ENCODE peak calls at places on chromosome 17, in seven cellular contexts. C is cerebellum, B is HS-5, E is NCI-H1092 treated with DMSO at 0.1 percent for 48 hours, L is NCI-H1930, Z is tibial artery, F is lung microvascular endothelial cell. T is an unnamed sample.
A peak's percentile ranks its signal among the peaks of the same experiment; 100 is the strongest.

GRCh38 chr17:80950466-80951120 is 41.0 kb upstream of the CHMP6 start:
- DNase-seq in Z (peak; percentile 54), L (no peak), E (no peak), B (no peak), F (no peak), C (no peak), T (no peak)

GRCh38 chr17:37373530-37374159 is 2.1 kb upstream of the C17orf78 start:
- DNase-seq in L (peak; percentile 71), Z (peak; percentile 73), F (peak; percentile 90), E (peak; percentile 69), C (peak; percentile 82), B (peak; percentile 60), T (peak; percentile 79)

GRCh38 chr17:42920922-42921321 is 20.3 kb downstream of the G6PC1 start:
- DNase-seq in F (peak; percentile 52), C (no peak), E (peak; percentile 72), Z (no peak), L (no peak), B (no peak), T (peak; percentile 8)

GRCh38 chr17:9266031-9266680 is 244.8 kb downstream of the NTN1 start:
- DNase-seq in F (no peak), L (no peak), Z (no peak), C (no peak), E (no peak), B (no peak), T (no peak)

GRCh38 chr17:35984140-35984539 is 2.4 kb downstream of the CCL14 start:
- DNase-seq in B (no peak), F (no peak), C (no peak), Z (no peak), E (no peak), L (no peak), T (no peak)

GRCh38 chr17:2023692-2024571 is 1.2 kb downstream of the RTN4RL1 start:
- DNase-seq in L (peak; percentile 36), B (no peak), F (peak; percentile 72), Z (peak; percentile 78), C (peak; percentile 67), E (peak; percentile 7), T (no peak)

GRCh38 chr17:53571342-53571741 is 251.4 kb upstream of the KIF2B start:
- DNase-seq in C (no peak), E (no peak), L (no peak), B (no peak), F (peak; percentile 16), Z (no peak), T (peak; percentile 23)

GRCh38 chr17:3890893-3891219 is 2.0 kb downstream of the CAMKK1 start:
- DNase-seq in Z (no peak), C (no peak), L (no peak), B (no peak), F (no peak), E (peak; percentile 49), T (no peak)

GRCh38 chr17:7294614-7295153 is at the start of gene YBX2:
- DNase-seq in C (peak; percentile 83), E (peak; percentile 77), F (peak; percentile 56), B (no peak), L (peak; percentile 88), Z (no peak), T (no peak)

GRCh38 chr17:56781944-56782737 is 51.6 kb downstream of the C17orf67 start:
- DNase-seq in B (no peak), L (no peak), E (no peak), F (no peak), Z (no peak), C (no peak), T (no peak)

GRCh38 chr17:66636111-66636510 is 198.8 kb upstream of the CACNG5 start:
- DNase-seq in C (no peak), B (no peak), F (no peak), Z (no peak), E (no peak), L (no peak), T (peak; percentile 57)

GRCh38 chr17:49180998-49181635 is 29.3 kb downstream of the GNGT2 start:
- DNase-seq in L (no peak), B (no peak), C (no peak), E (no peak), F (no peak), Z (no peak), T (no peak)

GRCh38 chr17:47388825-47389224 is 65.1 kb downstream of the EFCAB13 start:
- DNase-seq in F (no peak), Z (no peak), E (no peak), L (no peak), B (no peak), C (no peak), T (no peak)

GRCh38 chr17:40956401-40957254 is 10.1 kb downstream of the KRT39 start:
- DNase-seq in L (no peak), E (no peak), Z (no peak), B (peak; percentile 96), C (no peak), F (no peak), T (peak; percentile 94)

GRCh38 chr17:78403822-78404221 is 25.4 kb downstream of the PGS1 start:
- DNase-seq in C (no peak), F (no peak), E (no peak), B (no peak), L (no peak), Z (no peak), T (no peak)

GRCh38 chr17:2947996-2948550 is 115.3 kb downstream of the OR1D5 start:
- DNase-seq in Z (peak; percentile 61), L (no peak), E (no peak), F (no peak), B (no peak), C (no peak), T (no peak)

GRCh38 chr17:5695480-5695879 is 111.2 kb upstream of the NLRP1 start:
- DNase-seq in L (no peak), C (no peak), B (no peak), F (no peak), Z (no peak), E (no peak), T (no peak)

GRCh38 chr17:73265646-73266640 is 4.3 kb upstream of the CPSF4L start:
- DNase-seq in C (no peak), L (no peak), E (no peak), Z (no peak), F (no peak), B (no peak), T (peak; percentile 34)

GRCh38 chr17:58277107-58277506 is 3.6 kb downstream of the MPO start:
- DNase-seq in C (no peak), L (no peak), B (no peak), Z (no peak), F (peak; percentile 17), E (no peak), T (no peak)

GRCh38 chr17:1485748-1486376 is 6.6 kb downstream of the MYO1C start:
- DNase-seq in F (peak; percentile 73), C (peak; percentile 45), L (no peak), Z (peak; percentile 89), E (no peak), B (no peak), T (no peak)

GRCh38 chr17:21286066-21286770 is 1.7 kb downstream of the MAP2K3 start:
- DNase-seq in Z (peak; percentile 98), F (peak; percentile 94), B (peak; percentile 91), C (no peak), L (no peak), E (peak; percentile 53), T (peak; percentile 97)

GRCh38 chr17:48002920-48003685 is 32.2 kb downstream of the CDK5RAP3 start:
- DNase-seq in C (no peak), Z (no peak), E (peak; percentile 86), B (no peak), L (peak; percentile 60), F (no peak), T (no peak)

GRCh38 chr17:72192409-72193192 is 71.8 kb downstream of the SOX9 start:
- DNase-seq in E (no peak), F (no peak), L (no peak), B (peak; percentile 74), C (no peak), Z (peak; percentile 71), T (peak; percentile 58)

GRCh38 chr17:76772842-76773521 is 35.1 kb downstream of the MFSD11 start:
- DNase-seq in F (peak; percentile 60), Z (no peak), E (no peak), B (peak; percentile 77), L (no peak), C (no peak), T (peak; percentile 92)

GRCh38 chr17:48054238-48055185 is 6.4 kb downstream of the NFE2L1 start:
- DNase-seq in L (peak; percentile 40), B (no peak), F (peak; percentile 57), Z (peak; percentile 88), E (peak; percentile 93), C (peak; percentile 90), T (no peak)

GRCh38 chr17:4607773-4608187 is 23.5 kb downstream of the SMTNL2 start:
- DNase-seq in Z (peak; percentile 78), L (no peak), C (no peak), B (no peak), F (no peak), E (no peak), T (no peak)

GRCh38 chr17:75516619-75517276 is 420 bp downstream of the TSEN54 start:
- DNase-seq in E (peak; percentile 32), C (no peak), L (no peak), F (peak; percentile 37), B (no peak), Z (no peak), T (no peak)